ENCODE peak calls at places on chromosomes 2 and 18, in eight cellular contexts. One of them, this sample, is unnamed.

GRCh38 chr2:174965551-174965950 is 39.6 kb downstream of the CHN1 start:
- DNase-seq in colonic mucosa: no peak
- DNase-seq in AG04450: no peak
- DNase-seq in OCI-LY7: no peak
- DNase-seq in lower lobe of right lung: no peak
- DNase-seq in stomach: no peak
- DNase-seq in RWPE1: no peak
- DNase-seq in psoas muscle: no peak
- DNase-seq in this sample: no peak

GRCh38 chr2:240935101-240935876 is 29.2 kb downstream of the CROCC2 start:
- DNase-seq in colonic mucosa: peak; percentile 16
- DNase-seq in AG04450: no peak
- DNase-seq in OCI-LY7: no peak
- DNase-seq in lower lobe of right lung: peak; percentile 47
- DNase-seq in stomach: peak; percentile 19
- DNase-seq in RWPE1: no peak
- DNase-seq in psoas muscle: no peak
- DNase-seq in this sample: no peak

GRCh38 chr2:218513676-218514075 is 54.5 kb downstream of the USP37 start:
- DNase-seq in colonic mucosa: no peak
- DNase-seq in AG04450: no peak
- DNase-seq in OCI-LY7: no peak
- DNase-seq in lower lobe of right lung: no peak
- DNase-seq in stomach: no peak
- DNase-seq in RWPE1: no peak
- DNase-seq in psoas muscle: no peak
- DNase-seq in this sample: no peak

GRCh38 chr2:178480227-178481181 is at the start of gene PLEKHA3:
- DNase-seq in colonic mucosa: peak; percentile 96
- DNase-seq in AG04450: peak; percentile 91
- DNase-seq in OCI-LY7: peak; percentile 80
- DNase-seq in lower lobe of right lung: peak; percentile 98
- DNase-seq in stomach: peak; percentile 95
- DNase-seq in RWPE1: peak; percentile 93
- DNase-seq in psoas muscle: peak; percentile 97
- DNase-seq in this sample: peak; percentile 71

GRCh38 chr18:35252466-35252865 is 11.6 kb downstream of the ZNF397 start:
- DNase-seq in colonic mucosa: no peak
- DNase-seq in AG04450: no peak
- DNase-seq in OCI-LY7: no peak
- DNase-seq in lower lobe of right lung: no peak
- DNase-seq in stomach: no peak
- DNase-seq in RWPE1: no peak
- DNase-seq in psoas muscle: no peak
- DNase-seq in this sample: no peak

GRCh38 chr18:49890041-49890440 is 76.7 kb upstream of the ACAA2 start:
- DNase-seq in colonic mucosa: no peak
- DNase-seq in AG04450: no peak
- DNase-seq in OCI-LY7: no peak
- DNase-seq in lower lobe of right lung: no peak
- DNase-seq in stomach: no peak
- DNase-seq in RWPE1: no peak
- DNase-seq in psoas muscle: no peak
- DNase-seq in this sample: no peak

GRCh38 chr2:211599146-211599545 is 939.5 kb downstream of the ERBB4 start:
- DNase-seq in colonic mucosa: no peak
- DNase-seq in AG04450: no peak
- DNase-seq in OCI-LY7: no peak
- DNase-seq in lower lobe of right lung: no peak
- DNase-seq in stomach: no peak
- DNase-seq in RWPE1: no peak
- DNase-seq in psoas muscle: no peak
- DNase-seq in this sample: no peak

GRCh38 chr2:232781765-232782164 is 5.4 kb upstream of the KCNJ13 start:
- DNase-seq in colonic mucosa: no peak
- DNase-seq in AG04450: peak; percentile 26
- DNase-seq in OCI-LY7: no peak
- DNase-seq in lower lobe of right lung: no peak
- DNase-seq in stomach: no peak
- DNase-seq in RWPE1: peak; percentile 19
- DNase-seq in psoas muscle: no peak
- DNase-seq in this sample: no peak

GRCh38 chr18:75157359-75157758 is 51.6 kb downstream of the PTGR3 start:
- DNase-seq in colonic mucosa: no peak
- DNase-seq in AG04450: no peak
- DNase-seq in OCI-LY7: no peak
- DNase-seq in lower lobe of right lung: no peak
- DNase-seq in stomach: no peak
- DNase-seq in RWPE1: no peak
- DNase-seq in psoas muscle: no peak
- DNase-seq in this sample: no peak

GRCh38 chr18:39571511-39571910 is 2005.9 kb upstream of the CELF4 start:
- DNase-seq in colonic mucosa: no peak
- DNase-seq in AG04450: no peak
- DNase-seq in OCI-LY7: no peak
- DNase-seq in lower lobe of right lung: no peak
- DNase-seq in stomach: no peak
- DNase-seq in RWPE1: no peak
- DNase-seq in psoas muscle: no peak
- DNase-seq in this sample: no peak

GRCh38 chr2:195482050-195482449 is 175.0 kb upstream of the SLC39A10 start:
- DNase-seq in colonic mucosa: no peak
- DNase-seq in AG04450: no peak
- DNase-seq in OCI-LY7: no peak
- DNase-seq in lower lobe of right lung: no peak
- DNase-seq in stomach: no peak
- DNase-seq in RWPE1: no peak
- DNase-seq in psoas muscle: no peak
- DNase-seq in this sample: no peak

GRCh38 chr2:54634564-54635511 is 88.6 kb upstream of the EML6 start:
- DNase-seq in colonic mucosa: no peak
- DNase-seq in AG04450: no peak
- DNase-seq in OCI-LY7: peak; percentile 92
- DNase-seq in lower lobe of right lung: no peak
- DNase-seq in stomach: no peak
- DNase-seq in RWPE1: peak; percentile 27
- DNase-seq in psoas muscle: peak; percentile 55
- DNase-seq in this sample: no peak

GRCh38 chr2:41764919-41765318 is 282.9 kb upstream of the PKDCC start:
- DNase-seq in colonic mucosa: no peak
- DNase-seq in AG04450: no peak
- DNase-seq in OCI-LY7: no peak
- DNase-seq in lower lobe of right lung: no peak
- DNase-seq in stomach: no peak
- DNase-seq in RWPE1: peak; percentile 13
- DNase-seq in psoas muscle: no peak
- DNase-seq in this sample: no peak

GRCh38 chr2:183035298-183035953 is 2.8 kb downstream of the NCKAP1 start:
- DNase-seq in colonic mucosa: no peak
- DNase-seq in AG04450: peak; percentile 51
- DNase-seq in OCI-LY7: no peak
- DNase-seq in lower lobe of right lung: no peak
- DNase-seq in stomach: no peak
- DNase-seq in RWPE1: no peak
- DNase-seq in psoas muscle: no peak
- DNase-seq in this sample: no peak

GRCh38 chr2:96852667-96853066 is 5.1 kb downstream of the ANKRD39 start:
- DNase-seq in colonic mucosa: no peak
- DNase-seq in AG04450: no peak
- DNase-seq in OCI-LY7: no peak
- DNase-seq in lower lobe of right lung: no peak
- DNase-seq in stomach: no peak
- DNase-seq in RWPE1: no peak
- DNase-seq in psoas muscle: no peak
- DNase-seq in this sample: no peak

DNA sequence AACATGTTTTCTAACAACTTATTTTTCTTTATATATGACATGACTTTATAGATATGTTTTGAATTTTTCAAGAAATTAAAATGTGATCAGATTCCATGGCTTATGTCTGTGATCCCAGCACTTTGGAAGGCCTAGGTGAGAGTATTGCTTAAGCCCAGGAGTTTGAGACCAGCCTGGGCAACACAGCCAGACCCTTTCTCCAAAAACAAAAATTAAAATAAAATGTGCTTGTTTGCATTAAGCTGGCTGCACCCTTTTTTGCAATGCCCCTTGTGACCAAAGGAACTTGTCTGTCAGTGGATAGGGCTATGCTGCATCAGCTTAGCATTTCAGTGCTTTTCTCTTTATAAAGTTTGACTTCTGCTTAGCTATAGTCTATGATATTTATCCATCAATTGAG is 2.3 kb upstream of the INO80D start:
- DNase-seq in colonic mucosa: no peak
- DNase-seq in AG04450: no peak
- DNase-seq in OCI-LY7: no peak
- DNase-seq in lower lobe of right lung: no peak
- DNase-seq in stomach: no peak
- DNase-seq in RWPE1: no peak
- DNase-seq in psoas muscle: no peak
- DNase-seq in this sample: no peak
- H3K27ac ChIP-seq in colonic mucosa: no peak overlapping the region
- H3K27ac ChIP-seq in AG04450: no peak overlapping the region
- H3K27ac ChIP-seq in OCI-LY7: no peak overlapping the region
- H3K27ac ChIP-seq in lower lobe of right lung: no peak overlapping the region
- H3K27ac ChIP-seq in stomach: no peak overlapping the region
- H3K27ac ChIP-seq in RWPE1: no peak overlapping the region
- H3K27ac ChIP-seq in psoas muscle: no peak overlapping the region
- H3K27ac ChIP-seq in this sample: peak overlapping the region; percentile 46

GRCh38 chr2:37599688-37600525 is 71.5 kb downstream of the CDC42EP3 start:
- DNase-seq in colonic mucosa: no peak
- DNase-seq in AG04450: no peak
- DNase-seq in OCI-LY7: no peak
- DNase-seq in lower lobe of right lung: peak; percentile 47
- DNase-seq in stomach: peak; percentile 48
- DNase-seq in RWPE1: no peak
- DNase-seq in psoas muscle: no peak
- DNase-seq in this sample: peak; percentile 80

GRCh38 chr2:37602702-37603101 is 68.7 kb downstream of the CDC42EP3 start:
- DNase-seq in colonic mucosa: no peak
- DNase-seq in AG04450: no peak
- DNase-seq in OCI-LY7: no peak
- DNase-seq in lower lobe of right lung: no peak
- DNase-seq in stomach: no peak
- DNase-seq in RWPE1: no peak
- DNase-seq in psoas muscle: no peak
- DNase-seq in this sample: no peak

GRCh38 chr2:37602040-37602439 is 69.4 kb downstream of the CDC42EP3 start:
- DNase-seq in colonic mucosa: no peak
- DNase-seq in AG04450: no peak
- DNase-seq in OCI-LY7: no peak
- DNase-seq in lower lobe of right lung: no peak
- DNase-seq in stomach: no peak
- DNase-seq in RWPE1: no peak
- DNase-seq in psoas muscle: no peak
- DNase-seq in this sample: no peak

GRCh38 chr2:37600735-37601134 is 70.7 kb downstream of the CDC42EP3 start:
- DNase-seq in colonic mucosa: no peak
- DNase-seq in AG04450: no peak
- DNase-seq in OCI-LY7: peak; percentile 37
- DNase-seq in lower lobe of right lung: no peak
- DNase-seq in stomach: no peak
- DNase-seq in RWPE1: no peak
- DNase-seq in psoas muscle: no peak
- DNase-seq in this sample: no peak

DNA sequence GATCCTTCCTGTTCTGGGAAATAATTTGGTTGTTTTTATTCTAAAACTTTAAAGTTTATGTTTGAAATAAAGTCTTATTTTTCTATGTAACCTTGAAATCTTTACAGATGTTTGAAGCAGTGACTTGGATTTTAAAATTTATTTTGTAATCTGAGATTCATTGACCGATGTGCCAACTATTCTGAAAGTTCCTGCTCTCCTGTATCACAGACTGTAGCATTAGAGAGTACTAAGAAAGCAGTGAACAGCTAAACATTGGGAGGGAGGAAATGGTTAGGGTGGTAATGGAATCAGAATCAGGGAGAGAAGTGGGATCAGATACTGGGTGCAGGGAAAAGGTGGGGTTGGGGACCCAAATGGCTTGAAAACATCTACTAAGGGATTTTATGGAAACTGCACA is 69.9 kb downstream of the CDC42EP3 start:
- DNase-seq in colonic mucosa: no peak
- DNase-seq in AG04450: no peak
- DNase-seq in OCI-LY7: no peak
- DNase-seq in lower lobe of right lung: no peak
- DNase-seq in stomach: no peak
- DNase-seq in RWPE1: no peak
- DNase-seq in psoas muscle: no peak
- DNase-seq in this sample: no peak
- H3K27ac ChIP-seq in colonic mucosa: no peak overlapping the region
- H3K27ac ChIP-seq in AG04450: no peak overlapping the region
- H3K27ac ChIP-seq in OCI-LY7: no peak overlapping the region
- H3K27ac ChIP-seq in lower lobe of right lung: no peak overlapping the region
- H3K27ac ChIP-seq in stomach: no peak overlapping the region
- H3K27ac ChIP-seq in RWPE1: no peak overlapping the region
- H3K27ac ChIP-seq in psoas muscle: no peak overlapping the region
- H3K27ac ChIP-seq in this sample: peak overlapping the region; percentile 85

GRCh38 chr2:189799030-189799331 is 14.7 kb downstream of the PMS1 start:
- DNase-seq in colonic mucosa: no peak
- DNase-seq in AG04450: no peak
- DNase-seq in OCI-LY7: no peak
- DNase-seq in lower lobe of right lung: no peak
- DNase-seq in stomach: no peak
- DNase-seq in RWPE1: no peak
- DNase-seq in psoas muscle: no peak
- DNase-seq in this sample: no peak
- H3K27ac ChIP-seq in colonic mucosa: no peak overlapping the region
- H3K27ac ChIP-seq in AG04450: no peak overlapping the region
- H3K27ac ChIP-seq in OCI-LY7: no peak overlapping the region
- H3K27ac ChIP-seq in lower lobe of right lung: no peak overlapping the region
- H3K27ac ChIP-seq in stomach: no peak overlapping the region
- H3K27ac ChIP-seq in RWPE1: no peak overlapping the region
- H3K27ac ChIP-seq in psoas muscle: no peak overlapping the region
- H3K27ac ChIP-seq in this sample: no peak overlapping the region

GRCh38 chr2:160388464-160389263 is 104.9 kb downstream of the RBMS1 start:
- DNase-seq in colonic mucosa: peak; percentile 43
- DNase-seq in AG04450: no peak
- DNase-seq in OCI-LY7: peak; percentile 42
- DNase-seq in lower lobe of right lung: peak; percentile 55
- DNase-seq in stomach: peak; percentile 30
- DNase-seq in RWPE1: no peak
- DNase-seq in psoas muscle: no peak
- DNase-seq in this sample: peak; percentile 13

GRCh38 chr2:160392201-160392600 is 101.4 kb downstream of the RBMS1 start:
- DNase-seq in colonic mucosa: no peak
- DNase-seq in AG04450: no peak
- DNase-seq in OCI-LY7: no peak
- DNase-seq in lower lobe of right lung: no peak
- DNase-seq in stomach: no peak
- DNase-seq in RWPE1: no peak
- DNase-seq in psoas muscle: no peak
- DNase-seq in this sample: no peak

GRCh38 chr2:160390544-160391258 is 102.9 kb downstream of the RBMS1 start:
- DNase-seq in colonic mucosa: no peak
- DNase-seq in AG04450: no peak
- DNase-seq in OCI-LY7: no peak
- DNase-seq in lower lobe of right lung: no peak
- DNase-seq in stomach: no peak
- DNase-seq in RWPE1: peak; percentile 44
- DNase-seq in psoas muscle: no peak
- DNase-seq in this sample: no peak

GRCh38 chr2:160387558-160388262 is 105.9 kb downstream of the RBMS1 start:
- DNase-seq in colonic mucosa: peak; percentile 42
- DNase-seq in AG04450: peak; percentile 96
- DNase-seq in OCI-LY7: no peak
- DNase-seq in lower lobe of right lung: no peak
- DNase-seq in stomach: peak; percentile 41
- DNase-seq in RWPE1: peak; percentile 65
- DNase-seq in psoas muscle: peak; percentile 74
- DNase-seq in this sample: no peak

GRCh38 chr2:160389875-160390274 is 103.7 kb downstream of the RBMS1 start:
- DNase-seq in colonic mucosa: no peak
- DNase-seq in AG04450: no peak
- DNase-seq in OCI-LY7: no peak
- DNase-seq in lower lobe of right lung: no peak
- DNase-seq in stomach: no peak
- DNase-seq in RWPE1: peak; percentile 41
- DNase-seq in psoas muscle: no peak
- DNase-seq in this sample: no peak
- H3K27ac ChIP-seq in colonic mucosa: no peak overlapping the region
- H3K27ac ChIP-seq in AG04450: peak overlapping the region; percentile 53
- H3K27ac ChIP-seq in OCI-LY7: no peak overlapping the region
- H3K27ac ChIP-seq in lower lobe of right lung: no peak overlapping the region
- H3K27ac ChIP-seq in stomach: peak overlapping the region; percentile 2
- H3K27ac ChIP-seq in RWPE1: peak overlapping the region; percentile 81
- H3K27ac ChIP-seq in psoas muscle: peak overlapping the region; percentile 56
- H3K27ac ChIP-seq in this sample: no peak overlapping the region